ENCODE peak calls at places on chromosome 11, in seven cellular contexts. S is psoas muscle; B is GM23248; V is stomach; Y is CD8-positive, alpha-beta memory T cell; D is right lobe of liver; W is heart left ventricle. M is an unnamed sample.
A peak's percentile ranks its signal among the peaks of the same experiment; 100 is the strongest.

GRCh38 chr11:17985517-17985916 is 27.3 kb downstream of the SERGEF start:
- DNase-seq in S (no peak), B (peak; percentile 55), V (peak; percentile 37), Y (no peak), D (no peak), W (no peak), M (no peak)

GRCh38 chr11:118176400-118177134 is at the start of gene SCN2B:
- DNase-seq in S (no peak), B (no peak), V (no peak), Y (no peak), D (no peak), W (no peak), M (no peak)

GRCh38 chr11:9687736-9688494 is 24.0 kb downstream of the SWAP70 start:
- DNase-seq in S (no peak), B (peak; percentile 32), V (peak; percentile 53), Y (no peak), D (no peak), W (no peak), M (no peak)

GRCh38 chr11:106276859-106277436 is 199.5 kb downstream of the AASDHPPT start:
- DNase-seq in S (no peak), B (no peak), V (no peak), Y (no peak), D (no peak), W (no peak), M (no peak)

GRCh38 chr11:63212742-63213141 is 30.7 kb downstream of the SLC22A25 start:
- DNase-seq in S (no peak), B (peak; percentile 45), V (no peak), Y (no peak), D (no peak), W (no peak), M (no peak)

GRCh38 chr11:72743321-72744221 is 8.6 kb downstream of the ARAP1 start:
- DNase-seq in S (no peak), B (no peak), V (no peak), Y (peak; percentile 13), D (no peak), W (no peak), M (no peak)

GRCh38 chr11:38043060-38043459 is 1445.0 kb upstream of the RAG2 start:
- DNase-seq in S (no peak), B (no peak), V (no peak), Y (no peak), D (no peak), W (no peak), M (no peak)

GRCh38 chr11:80727315-80727714 is 1286.5 kb upstream of the TENM4 start:
- DNase-seq in S (no peak), B (peak; percentile 27), V (no peak), Y (no peak), D (no peak), W (no peak), M (no peak)

GRCh38 chr11:119370486-119371046 is 10.9 kb downstream of the USP2 start:
- DNase-seq in S (peak; percentile 70), B (peak; percentile 40), V (no peak), Y (no peak), D (peak; percentile 49), W (peak; percentile 86), M (no peak)

GRCh38 chr11:68968306-68969255 is 12.2 kb downstream of the MRGPRD start:
- DNase-seq in S (no peak), B (peak; percentile 26), V (no peak), Y (no peak), D (no peak), W (no peak), M (no peak)

GRCh38 chr11:35288817-35289541 is 130.4 kb downstream of the SLC1A2 start:
- DNase-seq in S (no peak), B (peak; percentile 84), V (no peak), Y (no peak), D (no peak), W (no peak), M (no peak)

GRCh38 chr11:78149646-78150045 is 10.2 kb upstream of the ALG8 start:
- DNase-seq in S (no peak), B (peak; percentile 72), V (no peak), Y (no peak), D (no peak), W (no peak), M (no peak)

GRCh38 chr11:46523290-46523689 is 70.5 kb downstream of the AMBRA1 start:
- DNase-seq in S (no peak), B (no peak), V (no peak), Y (no peak), D (no peak), W (no peak), M (no peak)

GRCh38 chr11:29184939-29185890 is 831.6 kb downstream of the KCNA4 start:
- DNase-seq in S (no peak), B (peak; percentile 91), V (no peak), Y (no peak), D (no peak), W (no peak), M (no peak)

GRCh38 chr11:45578286-45578685 is 87.1 kb downstream of the CHST1 start:
- DNase-seq in S (no peak), B (no peak), V (no peak), Y (no peak), D (no peak), W (no peak), M (no peak)

GRCh38 chr11:102604875-102605274 is 20.3 kb downstream of the MMP20 start:
- DNase-seq in S (no peak), B (no peak), V (no peak), Y (no peak), D (no peak), W (no peak), M (no peak)

GRCh38 chr11:105693075-105693474 is 83.2 kb downstream of the GRIA4 start:
- DNase-seq in S (no peak), B (no peak), V (no peak), Y (no peak), D (no peak), W (no peak), M (no peak)

GRCh38 chr11:111001091-111001430 is 244.5 kb upstream of the POU2AF2 start:
- DNase-seq in S (no peak), B (peak; percentile 36), V (no peak), Y (no peak), D (no peak), W (no peak), M (no peak)

GRCh38 chr11:46527586-46527985 is 66.2 kb downstream of the AMBRA1 start:
- DNase-seq in S (no peak), B (no peak), V (no peak), Y (no peak), D (no peak), W (no peak), M (no peak)

GRCh38 chr11:61294717-61295595 is at the start of gene VWCE:
- DNase-seq in S (peak; percentile 58), B (peak; percentile 82), V (peak; percentile 71), Y (peak; percentile 37), D (peak; percentile 73), W (peak; percentile 69), M (no peak)

GRCh38 chr11:60084866-60085265 is 3.6 kb upstream of the MS4A2 start:
- DNase-seq in S (no peak), B (no peak), V (no peak), Y (no peak), D (no peak), W (no peak), M (no peak)

GRCh38 chr11:49851511-49851910 is 100.7 kb upstream of the OR4C13 start:
- DNase-seq in S (no peak), B (no peak), V (no peak), Y (no peak), D (no peak), W (no peak), M (no peak)

GRCh38 chr11:76810151-76810853 is 27.1 kb downstream of the TSKU start:
- DNase-seq in S (no peak), B (peak; percentile 57), V (no peak), Y (no peak), D (no peak), W (no peak), M (peak; percentile 53)

GRCh38 chr11:16607675-16608644 is 130.5 kb upstream of the C11orf58 start:
- DNase-seq in S (peak; percentile 79), B (no peak), V (peak; percentile 38), Y (no peak), D (peak; percentile 55), W (peak; percentile 92), M (peak; percentile 50)

DNA sequence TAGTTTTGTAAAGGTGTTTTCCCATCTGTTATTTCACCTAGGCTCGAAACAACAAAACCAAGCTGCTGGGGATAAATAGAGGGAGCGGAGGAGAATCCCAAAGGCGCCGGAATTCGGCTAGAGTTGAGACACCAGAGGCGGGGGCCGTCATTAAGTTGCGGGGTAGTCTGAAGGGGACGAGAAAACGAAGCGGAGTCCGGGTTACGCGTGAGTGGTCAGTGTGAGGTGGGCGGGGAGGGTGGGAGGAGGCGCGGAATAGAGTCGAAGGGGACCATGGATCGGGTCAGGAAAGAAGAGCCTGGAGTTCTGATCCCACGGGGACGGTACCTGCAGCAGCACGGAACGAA is 361 bp downstream of the SRPRA start:
- DNase-seq in S (no peak), B (peak; percentile 62), V (no peak), Y (no peak), D (peak; percentile 30), W (no peak), M (no peak)
- H3K36me3 ChIP-seq in S (peaks cover 57% of the 10 kb centered on the region), B (peaks cover 37% of the 10 kb centered on the region), V (peaks cover 54% of the 10 kb centered on the region), Y (peaks cover 49% of the 10 kb centered on the region), D (peaks cover 38% of the 10 kb centered on the region), W (peaks cover 29% of the 10 kb centered on the region), M (peaks cover 36% of the 10 kb centered on the region)

DNA sequence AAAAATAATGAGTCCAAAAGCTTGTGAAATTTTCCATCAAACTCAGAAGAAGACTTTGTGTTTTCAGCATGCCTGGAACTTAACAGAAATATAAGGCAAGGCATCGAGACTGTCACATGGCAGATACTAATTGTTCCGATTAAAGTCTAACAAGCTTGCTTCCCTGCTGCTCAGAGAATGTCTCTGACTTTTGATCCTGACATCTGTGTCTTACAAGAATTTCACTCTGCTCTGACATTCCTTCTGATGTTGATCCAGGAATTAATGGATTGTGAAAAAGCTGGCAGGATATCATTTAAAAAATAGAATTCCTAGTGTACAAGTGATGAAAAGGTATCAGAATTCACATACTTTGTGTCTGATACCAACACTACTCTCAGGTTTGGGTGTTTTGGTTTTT is 170.1 kb downstream of the DCDC1 start:
- DNase-seq in S (no peak), B (no peak), V (no peak), Y (no peak), D (no peak), W (no peak), M (no peak)
- H3K4me3 ChIP-seq in S (no peak overlapping the region), B (no peak overlapping the region), V (no peak overlapping the region), Y (no peak overlapping the region), D (no peak overlapping the region), W (no peak overlapping the region), M (no peak overlapping the region)

GRCh38 chr11:134243913-134244312 is 9.2 kb downstream of the THYN1 start:
- DNase-seq in S (no peak), B (no peak), V (no peak), Y (no peak), D (no peak), W (no peak), M (no peak)
- H3K36me3 ChIP-seq in S (peaks cover 98% of the 10 kb centered on the region), B (peaks cover 27% of the 10 kb centered on the region), V (peaks cover 100% of the 10 kb centered on the region), Y (peaks cover 39% of the 10 kb centered on the region), D (peaks cover 28% of the 10 kb centered on the region), W (peaks cover 32% of the 10 kb centered on the region), M (peaks cover 16% of the 10 kb centered on the region)

DNA sequence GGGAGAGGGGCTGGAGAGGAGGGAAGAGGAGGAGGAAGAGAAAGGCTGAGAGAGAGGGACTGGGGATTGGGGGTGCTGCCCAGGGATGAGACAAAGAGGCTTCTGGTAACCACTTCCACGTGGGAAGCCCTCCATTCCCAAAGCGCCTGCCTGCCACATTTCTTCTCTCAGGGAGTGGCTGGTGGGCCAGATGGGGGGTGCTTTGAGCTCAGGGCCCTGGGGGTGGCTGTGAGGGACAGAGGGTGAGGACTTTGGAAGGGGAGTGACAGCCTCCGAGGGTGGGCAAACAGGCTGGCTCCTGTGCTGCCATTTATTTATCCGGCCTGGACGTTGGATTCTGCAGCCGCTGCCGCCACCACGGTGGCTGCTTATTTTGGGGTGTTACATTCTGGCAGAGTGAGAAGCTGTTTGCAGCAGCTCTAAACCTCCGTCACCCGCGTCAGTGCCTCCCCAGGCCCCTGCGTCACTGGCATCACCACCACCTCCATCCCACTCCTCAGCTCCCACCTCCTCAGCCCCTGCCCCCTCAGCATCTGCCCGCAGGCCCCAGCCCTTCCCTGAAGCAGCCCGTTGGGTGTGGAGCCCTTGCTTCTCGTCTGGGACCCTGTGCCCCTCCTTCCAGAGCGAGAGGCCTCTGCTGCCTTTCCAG is 1.6 kb downstream of the RTN4RL2 start:
- DNase-seq in S (no peak), B (no peak), V (no peak), Y (no peak), D (no peak), W (no peak), M (no peak)
- H3K4me3 ChIP-seq in S (no peak overlapping the region), B (no peak overlapping the region), V (no peak overlapping the region), Y (no peak overlapping the region), D (no peak overlapping the region), W (peak overlapping the region; percentile 61), M (no peak overlapping the region)